ENCODE peak calls at places on chromosomes 5 and 9, in four cellular contexts. N, S, B and Y are unnamed samples.

GRCh38 chr5:159982421-159983173 is 26.3 kb upstream of the TTC1 start:
- DNase-seq in S (peak), N (no peak), B (no peak), Y (no peak)

GRCh38 chr5:179827684-179828083 is 7.0 kb downstream of the SQSTM1 start:
- DNase-seq in S (peak), B (no peak), N (no peak), Y (peak)

GRCh38 chr5:7208911-7209310 is 187.0 kb upstream of the ADCY2 start:
- DNase-seq in B (no peak), S (no peak), N (no peak), Y (no peak)

GRCh38 chr9:35424356-35425352 is 65.3 kb upstream of the RUSC2 start:
- DNase-seq in B (no peak), N (no peak), S (no peak), Y (no peak)

GRCh38 chr9:92644278-92644677 is 25.7 kb downstream of the IPPK start:
- DNase-seq in B (no peak), S (no peak), N (no peak), Y (no peak)

GRCh38 chr5:173451031-173451430 is 122.8 kb upstream of the STC2 start:
- DNase-seq in S (peak), N (peak), B (no peak), Y (peak)

GRCh38 chr9:134434896-134435506 is 108.7 kb downstream of the RXRA start:
- DNase-seq in B (peak), S (peak), N (no peak), Y (no peak)

GRCh38 chr9:99019523-99020331 is 76.0 kb downstream of the COL15A1 start:
- DNase-seq in N (no peak), S (peak), B (peak), Y (no peak)

GRCh38 chr9:81724242-81724889 is 35.0 kb upstream of the TLE1 start:
- DNase-seq in S (no peak), B (peak), N (no peak), Y (no peak)

GRCh38 chr9:120830151-120830550 is 12.6 kb downstream of the PSMD5 start:
- DNase-seq in B (peak), S (no peak), N (no peak), Y (no peak)

GRCh38 chr5:3221432-3221831 is 374.2 kb upstream of the IRX1 start:
- DNase-seq in S (no peak), N (no peak), B (no peak), Y (no peak)

GRCh38 chr9:132663120-132663519 is 6.7 kb downstream of the DDX31 start:
- DNase-seq in N (no peak), S (no peak), B (peak), Y (no peak)

GRCh38 chr5:84642795-84643194 is 258.1 kb upstream of the EDIL3 start:
- DNase-seq in B (peak), N (no peak), S (peak), Y (no peak)

GRCh38 chr5:90386099-90386710 is 23.4 kb downstream of the CETN3 start:
- DNase-seq in N (peak), S (peak), B (peak), Y (peak)

GRCh38 chr9:2116073-2116472 is 100.9 kb downstream of the SMARCA2 start:
- DNase-seq in N (peak), S (peak), B (no peak), Y (peak)

GRCh38 chr5:151903243-151903653 is 21.4 kb downstream of the GLRA1 start:
- DNase-seq in S (peak), N (no peak), B (no peak), Y (no peak)

GRCh38 chr9:27534131-27534530 is 4.5 kb upstream of the MOB3B start:
- DNase-seq in N (no peak), B (no peak), S (no peak), Y (no peak)

GRCh38 chr5:34415559-34416198 is 240.4 kb upstream of the RAI14 start:
- DNase-seq in B (no peak), N (no peak), S (no peak), Y (no peak)

GRCh38 chr9:135230817-135231520 is 143.5 kb downstream of the OLFM1 start:
- DNase-seq in S (no peak), N (no peak), B (no peak), Y (no peak)

GRCh38 chr9:121059998-121060636 is 10.0 kb upstream of the C5 start:
- DNase-seq in B (peak), N (peak), S (peak), Y (peak)

GRCh38 chr9:123928471-123929176 is 1.3 kb downstream of the DENND1A start:
- DNase-seq in B (peak), N (peak), S (no peak), Y (no peak)

GRCh38 chr5:10761842-10762165 is 770 bp upstream of the DAP start:
- DNase-seq in B (peak), N (no peak), S (no peak), Y (no peak)

GRCh38 chr9:114246558-114246957 is 76.3 kb upstream of the ORM1 start:
- DNase-seq in N (no peak), S (no peak), B (no peak), Y (no peak)

GRCh38 chr5:43389679-43390329 is 22.4 kb downstream of the CCL28 start:
- DNase-seq in N (peak), B (peak), S (peak), Y (peak)

GRCh38 chr5:62477801-62478200 is 65.2 kb downstream of the IPO11 start:
- DNase-seq in S (peak), N (no peak), B (peak), Y (no peak)

GRCh38 chr5:89313044-89313443 is 430.1 kb upstream of the MEF2C start:
- DNase-seq in S (peak), B (peak), N (no peak), Y (no peak)

GRCh38 chr9:21848615-21849014 is 46.2 kb downstream of the MTAP start:
- DNase-seq in N (no peak), S (no peak), B (no peak), Y (no peak)

GRCh38 chr5:113166710-113167366 is 190.2 kb downstream of the DCP2 start:
- DNase-seq in N (no peak), S (peak), B (peak), Y (no peak)

GRCh38 chr5:67214036-67214435 is 17.4 kb upstream of the CD180 start:
- DNase-seq in B (no peak), S (peak), N (no peak), Y (no peak)

GRCh38 chr5:67211926-67212325 is 15.3 kb upstream of the CD180 start:
- DNase-seq in B (peak), N (no peak), S (peak), Y (no peak)

GRCh38 chr5:67221487-67222242 is 25.1 kb upstream of the CD180 start:
- DNase-seq in N (no peak), B (no peak), S (no peak), Y (peak)

GRCh38 chr5:67214713-67215591 is 18.4 kb upstream of the CD180 start:
- DNase-seq in S (peak), N (no peak), B (no peak), Y (no peak)

DNA sequence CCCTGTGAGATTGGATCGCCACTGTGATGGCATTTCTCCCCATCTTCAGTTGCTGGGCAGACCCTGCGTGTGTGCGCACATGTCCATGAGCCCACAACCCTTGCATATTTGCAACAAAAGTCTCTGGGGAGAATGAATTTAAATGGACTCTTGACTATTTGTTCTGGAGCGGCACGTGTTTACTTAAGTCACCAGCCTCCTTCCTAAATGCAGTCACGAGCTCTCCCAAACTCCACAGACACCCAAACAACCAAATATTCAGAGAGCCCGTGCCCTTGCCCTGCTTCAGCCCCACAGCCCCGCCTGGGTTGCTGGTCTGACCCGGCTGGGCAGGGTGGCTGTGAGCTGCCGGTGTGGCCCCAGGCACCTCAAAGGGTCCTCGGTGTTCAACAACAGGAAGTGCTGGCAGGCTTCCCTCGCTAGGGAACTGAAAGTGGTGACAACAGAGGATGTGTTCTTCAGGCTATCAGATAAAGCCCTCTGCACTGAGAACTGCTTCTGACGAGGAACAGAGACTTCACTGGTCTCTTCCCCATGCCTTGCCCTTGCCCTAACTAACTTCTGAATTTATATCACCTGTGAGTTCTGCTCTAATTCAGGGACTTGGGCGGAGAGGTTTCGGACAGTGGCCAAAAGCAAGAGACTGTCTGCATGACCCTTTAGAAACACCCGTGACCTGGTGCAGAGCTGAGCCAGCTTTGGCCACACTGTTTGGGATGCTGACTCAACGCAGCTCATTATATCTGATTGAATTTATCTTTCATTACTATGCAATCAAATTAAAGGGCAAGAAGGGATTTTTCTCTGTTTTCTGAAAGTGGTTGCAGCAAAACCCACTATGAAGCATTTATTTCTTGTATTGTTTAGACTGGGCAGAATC is 19.2 kb upstream of the CD180 start:
- DNase-seq in N (peak), S (no peak), B (peak), Y (peak)
- H3K4me3 ChIP-seq in N (peak), S (no peak), B (no peak), Y (no peak)

GRCh38 chr5:155094455-155094854 is 80.9 kb downstream of the KIF4B start:
- DNase-seq in N (no peak), S (peak), B (no peak), Y (no peak)
- H3K4me3 ChIP-seq in N (no peak), S (no peak), B (no peak), Y (no peak)

GRCh38 chr9:9774471-9774870 is 838.3 kb downstream of the PTPRD start:
- DNase-seq in N (no peak), B (no peak), S (no peak), Y (no peak)
- H3K4me3 ChIP-seq in N (no peak), B (no peak), S (no peak), Y (no peak)

GRCh38 chr5:40381676-40382363 is 297.9 kb upstream of the PTGER4 start:
- DNase-seq in B (no peak), S (peak), N (no peak), Y (no peak)
- H3K4me3 ChIP-seq in B (no peak), S (no peak), N (no peak), Y (no peak)

DNA sequence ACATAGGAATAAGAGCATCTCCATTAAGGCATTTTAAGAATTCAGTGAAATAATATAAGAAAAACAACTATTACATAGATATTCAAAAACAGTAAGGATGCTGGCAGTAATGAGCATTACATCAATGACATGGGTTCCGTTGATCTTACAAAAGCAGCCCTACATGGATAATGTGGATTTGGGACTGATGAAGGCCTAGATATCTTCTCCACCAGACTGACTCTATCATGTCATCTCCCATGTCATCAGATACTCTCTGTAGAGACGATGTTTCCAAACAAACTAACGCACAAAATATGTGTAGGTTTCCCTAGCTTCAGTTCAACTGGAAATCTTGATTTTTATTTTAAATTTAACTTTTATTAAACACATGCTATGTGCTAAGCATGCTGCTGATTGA is 3.6 kb downstream of the LURAP1L start:
- DNase-seq in B (peak), S (peak), N (no peak), Y (no peak)
- H3K4me3 ChIP-seq in B (peak), S (no peak), N (no peak), Y (no peak)

GRCh38 chr5:142189813-142190212 is 81.2 kb downstream of the NDFIP1 start:
- DNase-seq in B (no peak), S (no peak), N (no peak), Y (peak)

GRCh38 chr5:142192296-142192695 is 83.7 kb downstream of the NDFIP1 start:
- DNase-seq in N (no peak), S (no peak), B (no peak), Y (no peak)

GRCh38 chr5:142186821-142187594 is 78.4 kb downstream of the NDFIP1 start:
- DNase-seq in B (no peak), N (no peak), S (no peak), Y (no peak)

GRCh38 chr5:142192799-142193428 is 84.3 kb downstream of the NDFIP1 start:
- DNase-seq in N (no peak), B (no peak), S (no peak), Y (no peak)

DNA sequence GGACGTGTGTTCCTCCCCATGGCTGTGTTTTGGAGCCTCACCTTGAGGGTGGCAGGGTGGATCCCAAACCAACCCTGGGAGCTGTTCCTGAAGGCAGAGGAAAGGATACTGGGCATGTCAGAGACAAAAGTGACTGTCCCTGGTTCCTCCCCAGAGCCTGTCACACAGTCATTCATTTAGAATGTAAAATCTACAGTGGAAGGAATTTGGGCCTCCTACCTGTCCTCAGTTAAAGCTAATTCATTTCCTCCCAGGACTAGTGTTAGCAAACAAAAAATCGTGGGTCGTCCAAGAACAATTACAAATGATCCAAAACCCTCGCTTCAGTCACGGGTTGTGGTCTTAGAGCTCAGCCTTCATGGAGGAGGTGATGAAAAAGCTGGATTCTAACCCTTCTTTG is 83.2 kb downstream of the NDFIP1 start:
- DNase-seq in S (no peak), N (no peak), B (no peak), Y (no peak)
- H3K4me3 ChIP-seq in S (no peak), N (no peak), B (no peak), Y (no peak)